ENCODE peak calls at places on chromosomes 4 and X, in five cellular contexts. U, P, Z, A and H are unnamed samples.
A peak's percentile ranks its signal among the peaks of the same experiment; 100 is the strongest.

GRCh38 chr4:150280081-150280950 is 202.1 kb downstream of the DCLK2 start:
- DNase-seq in Z (no peak), A (no peak), U (no peak), P (no peak), H (no peak)

GRCh38 chrX:118346258-118347094 is 570 bp downstream of the WDR44 start:
- DNase-seq in P (peak; percentile 28), U (peak; percentile 67), A (peak; percentile 73), Z (no peak), H (peak; percentile 73)

GRCh38 chr4:148573284-148573683 is 131.1 kb upstream of the NR3C2 start:
- DNase-seq in Z (no peak), A (no peak), U (no peak), P (no peak), H (no peak)

GRCh38 chr4:23022032-23022431 is 329.3 kb downstream of the GBA3 start:
- DNase-seq in U (no peak), P (no peak), A (no peak), Z (no peak), H (no peak)

GRCh38 chrX:120021927-120022326 is 55.6 kb downstream of the RHOXF2B start:
- DNase-seq in U (no peak), P (no peak), A (no peak), Z (no peak), H (no peak)

GRCh38 chr4:8848507-8849265 is 23.0 kb downstream of the HMX1 start:
- DNase-seq in P (no peak), U (no peak), Z (no peak), A (no peak), H (peak; percentile 43)

GRCh38 chr4:136713140-136713539 is 819.2 kb downstream of the PCDH18 start:
- DNase-seq in A (no peak), Z (no peak), U (no peak), P (no peak), H (no peak)

GRCh38 chr4:78168029-78168428 is 110.9 kb downstream of the FRAS1 start:
- DNase-seq in U (no peak), A (no peak), Z (no peak), P (no peak), H (no peak)

GRCh38 chr4:40976343-40976742 is 226.6 kb downstream of the NSUN7 start:
- DNase-seq in U (no peak), Z (no peak), A (no peak), P (no peak), H (no peak)

GRCh38 chrX:70313503-70313902 is 23.6 kb downstream of the KIF4A start:
- DNase-seq in U (no peak), Z (no peak), P (no peak), A (no peak), H (no peak)

GRCh38 chr4:124526321-124526720 is 186.2 kb downstream of the ANKRD50 start:
- DNase-seq in P (no peak), Z (no peak), U (no peak), A (no peak), H (no peak)

GRCh38 chr4:184960505-184960971 is 57.8 kb upstream of the HELT start:
- DNase-seq in U (no peak), Z (peak; percentile 28), A (no peak), P (no peak), H (no peak)

GRCh38 chr4:59936566-59936965 is 1263.6 kb upstream of the ADGRL3 start:
- DNase-seq in A (no peak), U (no peak), Z (no peak), P (no peak), H (no peak)

GRCh38 chrX:45735571-45735970 is 534.9 kb upstream of the DIPK2B start:
- DNase-seq in U (no peak), A (no peak), P (no peak), Z (no peak), H (no peak)

GRCh38 chr4:3766207-3766790 is at the start of gene ADRA2C:
- DNase-seq in A (peak; percentile 74), P (no peak), Z (no peak), U (peak; percentile 66), H (no peak)

GRCh38 chrX:97026406-97026805 is 142.7 kb downstream of the RPA4 start:
- DNase-seq in P (no peak), A (no peak), Z (no peak), U (no peak), H (no peak)

GRCh38 chr4:113049421-113050355 is at the start of gene ANK2:
- DNase-seq in Z (no peak), P (no peak), A (no peak), U (no peak), H (no peak)

GRCh38 chrX:67612231-67612630 is 68.4 kb downstream of the AR start:
- DNase-seq in U (no peak), P (no peak), A (no peak), Z (no peak), H (no peak)

GRCh38 chrX:12825801-12826200 is 34.6 kb downstream of the PRPS2 start:
- DNase-seq in Z (no peak), A (no peak), U (no peak), P (no peak), H (no peak)

GRCh38 chr4:149531861-149532260 is 283.8 kb downstream of the IQCM start:
- DNase-seq in Z (no peak), U (no peak), A (no peak), P (no peak), H (no peak)

GRCh38 chr4:93394488-93395185 is 433.9 kb upstream of the ATOH1 start:
- DNase-seq in U (no peak), Z (no peak), A (no peak), P (no peak), H (no peak)

GRCh38 chr4:32025840-32026459 is 1305.8 kb downstream of the PCDH7 start:
- DNase-seq in P (no peak), A (no peak), Z (no peak), U (no peak), H (no peak)

GRCh38 chr4:15482842-15483241 is 13.2 kb downstream of the CC2D2A start:
- DNase-seq in P (no peak), A (no peak), Z (no peak), U (no peak), H (no peak)

GRCh38 chr4:97530676-97531075 is 612.6 kb downstream of the STPG2 start:
- DNase-seq in Z (no peak), U (no peak), P (no peak), A (no peak), H (no peak)

DNA sequence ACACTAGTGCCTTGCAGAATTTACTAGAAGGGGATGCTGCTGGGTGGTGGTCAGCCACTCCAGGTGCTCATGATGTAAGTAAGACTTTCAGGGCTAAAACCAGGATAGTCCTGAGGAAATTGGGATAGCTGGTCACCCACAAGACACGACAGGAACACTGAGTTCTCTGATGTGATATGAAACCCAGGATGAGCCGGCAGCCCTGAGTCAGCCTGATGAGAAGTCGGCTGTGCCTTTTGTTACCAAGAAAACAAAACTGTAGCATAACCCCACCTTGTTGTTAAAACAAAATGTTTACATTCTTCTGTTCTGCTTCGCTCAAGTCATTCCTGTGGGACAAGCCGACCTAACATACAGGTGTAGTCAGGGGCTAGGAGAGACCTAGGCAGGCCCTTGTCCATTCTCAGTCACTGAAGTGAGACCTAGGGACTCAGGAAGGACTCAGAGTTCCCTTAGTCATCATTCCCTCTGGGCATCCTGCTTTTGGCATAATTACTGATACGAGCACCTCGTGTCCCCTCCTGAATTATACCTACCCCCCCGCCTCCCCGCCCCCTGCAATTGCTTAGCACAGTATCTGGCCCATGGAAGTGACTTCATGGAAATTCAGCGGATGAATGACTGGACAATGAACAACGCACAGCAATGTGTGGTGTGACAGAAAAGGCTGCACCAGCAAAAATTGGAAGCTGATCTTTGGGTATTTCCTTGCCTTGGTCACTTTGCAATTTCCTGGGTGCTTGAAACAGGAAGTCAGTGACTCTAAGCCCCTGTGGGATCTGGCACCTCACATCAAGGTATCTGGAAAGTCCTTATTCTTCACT is 31.9 kb upstream of the TLR2 start:
- DNase-seq in P (no peak), Z (no peak), A (no peak), U (no peak), H (no peak)
- H3K27ac ChIP-seq in P (peak overlapping the region; percentile 20), Z (peak overlapping the region; percentile 34), A (no peak overlapping the region), U (peak overlapping the region; percentile 32), H (peak overlapping the region; percentile 78)

DNA sequence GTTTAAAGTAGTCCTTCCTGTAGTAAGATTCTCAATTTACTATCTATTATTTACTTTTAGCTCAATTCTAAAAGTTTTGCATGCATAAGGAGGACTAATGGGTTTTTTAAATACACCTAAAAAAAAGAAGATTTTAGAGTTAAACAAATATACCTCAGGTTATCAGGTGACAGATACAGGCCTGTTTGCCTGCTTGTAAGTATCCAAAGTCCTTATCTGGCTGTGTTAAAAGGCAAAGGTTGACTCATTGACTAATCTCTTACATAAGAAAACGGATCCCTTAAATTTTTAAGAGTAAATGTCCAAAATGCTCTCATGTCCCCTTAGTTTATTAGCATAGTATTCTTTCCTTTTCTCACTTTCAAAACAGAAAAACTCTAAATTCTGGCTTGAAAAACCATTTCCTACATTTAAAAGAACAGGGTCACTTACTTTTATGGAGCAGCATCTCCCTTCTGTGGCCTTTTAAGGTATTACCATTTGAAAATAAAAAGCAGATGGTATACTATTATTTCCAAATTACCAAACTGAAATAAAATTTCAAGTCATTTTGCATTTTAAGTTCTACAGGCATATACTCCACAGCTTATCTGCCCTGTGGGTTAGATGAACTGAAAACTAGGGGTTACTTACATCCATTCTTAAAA is 4.5 kb downstream of the CBR4 start:
- DNase-seq in Z (no peak), P (no peak), A (no peak), U (no peak), H (no peak)
- H3K4me1 ChIP-seq in Z (no peaks in the 10 kb centered on the region), P (no peaks in the 10 kb centered on the region), A (peaks cover 22% of the 10 kb centered on the region), U (peaks cover 24% of the 10 kb centered on the region), H (peaks cover 18% of the 10 kb centered on the region)

DNA sequence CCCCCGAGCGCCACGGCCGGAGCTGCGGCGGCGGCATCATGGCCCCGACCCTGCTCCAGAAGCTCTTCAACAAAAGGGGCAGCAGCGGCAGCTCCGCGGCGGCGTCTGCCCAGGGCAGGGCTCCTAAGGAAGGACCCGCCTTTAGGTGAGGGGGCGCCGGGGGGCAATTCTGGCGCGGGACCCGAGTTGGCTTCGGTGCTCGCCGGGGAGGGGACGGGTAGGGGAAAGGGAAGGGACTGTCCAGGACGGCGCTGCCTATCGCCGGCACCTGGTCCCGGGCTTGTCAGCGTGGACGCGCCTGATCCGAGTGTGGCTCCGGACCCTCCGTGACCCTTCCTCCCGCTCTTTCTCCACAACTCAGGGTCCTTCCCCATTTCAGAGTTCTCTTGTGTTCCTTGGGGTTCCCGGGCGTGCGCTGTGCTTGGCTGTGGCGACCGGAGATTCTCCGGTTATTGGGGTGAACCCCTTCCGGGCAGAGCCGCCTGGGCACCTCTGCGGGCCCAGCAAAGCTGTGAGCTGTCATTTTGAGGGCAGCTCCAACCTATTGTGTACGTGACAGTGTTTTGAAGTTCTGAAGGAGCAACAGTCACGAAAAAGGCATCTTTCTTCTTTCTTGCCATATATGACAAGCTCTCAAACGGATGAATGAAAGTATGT is 477 bp downstream of the FNIP2 start:
- DNase-seq in P (peak; percentile 33), U (peak; percentile 68), A (peak; percentile 78), Z (peak; percentile 65), H (peak; percentile 76)
- TF ChIP-seq CTCF in P (no peak), U (no peak), A (no peak), Z (no peak), H (no peak)

GRCh38 chr4:96315815-96316214 is 475.9 kb downstream of the PDHA2 start:
- DNase-seq in U (no peak), Z (no peak), A (no peak), P (no peak), H (no peak)

GRCh38 chr4:96312049-96312685 is 472.3 kb downstream of the PDHA2 start:
- DNase-seq in P (no peak), A (no peak), Z (no peak), U (no peak), H (no peak)

DNA sequence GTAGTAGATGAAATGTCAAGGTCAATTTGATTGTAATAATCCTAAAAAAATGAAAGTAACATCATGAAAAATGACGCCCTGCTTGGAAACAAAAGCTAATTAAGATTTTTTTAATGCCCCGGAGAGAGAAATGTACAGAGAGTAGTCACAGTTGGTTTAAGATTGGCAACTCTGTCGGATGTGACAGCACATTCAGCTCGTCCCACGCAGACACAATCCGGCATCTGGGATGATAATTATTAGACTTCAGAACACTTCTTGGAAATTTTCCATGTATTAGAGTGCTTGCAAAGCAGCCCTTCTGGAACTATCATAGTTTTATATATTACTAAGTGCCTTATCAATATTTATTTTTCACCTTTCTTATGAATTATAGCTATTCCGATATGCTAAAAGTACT is 478.0 kb downstream of the PDHA2 start:
- DNase-seq in U (no peak), P (no peak), A (no peak), Z (no peak), H (no peak)
- H3K27ac ChIP-seq in U (no peak overlapping the region), P (no peak overlapping the region), A (no peak overlapping the region), Z (no peak overlapping the region), H (no peak overlapping the region)